ENCODE peak calls at places on chromosomes 7 and 10, in nine cellular contexts. R is tibial artery; A is cardiac muscle cell; X is GM23248; S is SJCRH30; E is fibroblast of lung; V is left ventricle myocardium inferior; U is spleen; I is naive thymus-derived CD4-positive, alpha-beta T cell. W is an unnamed sample.

GRCh38 chr10:124703778-124704427 is 40.3 kb downstream of the FAM53B start:
- DNase-seq in X (no peak), A (peak; percentile 43), I (no peak), S (no peak), R (peak; percentile 60), U (peak; percentile 80), E (peak; percentile 74), V (peak; percentile 88), W (no peak)

GRCh38 chr7:25167262-25167843 is 42.3 kb upstream of the CYCS start:
- DNase-seq in V (no peak), R (no peak), X (no peak), S (no peak), U (no peak), A (no peak), E (no peak), I (no peak), W (no peak)

GRCh38 chr10:15254808-15255655 is 86.5 kb upstream of the NMT2 start:
- DNase-seq in U (peak; percentile 54), I (peak; percentile 10), E (no peak), V (no peak), R (no peak), S (no peak), A (peak; percentile 74), X (no peak), W (no peak)

GRCh38 chr7:50348469-50349162 is 44.1 kb downstream of the IKZF1 start:
- DNase-seq in S (no peak), R (no peak), I (no peak), A (no peak), E (no peak), V (no peak), U (no peak), X (no peak), W (no peak)

GRCh38 chr10:105189464-105189800 is 548.3 kb downstream of the SORCS3 start:
- DNase-seq in A (no peak), X (peak; percentile 39), U (no peak), E (no peak), I (no peak), S (no peak), R (no peak), V (no peak), W (no peak)

GRCh38 chr10:87695074-87695473 is 35.4 kb downstream of the PAPSS2 start:
- DNase-seq in U (no peak), R (no peak), X (no peak), S (no peak), V (no peak), I (no peak), E (no peak), A (no peak), W (no peak)

GRCh38 chr7:1741751-1742554 is 71.9 kb downstream of the ELFN1 start:
- DNase-seq in R (no peak), U (peak; percentile 88), S (peak; percentile 31), X (no peak), A (no peak), V (peak; percentile 41), E (no peak), I (no peak), W (no peak)

GRCh38 chr10:128505346-128505745 is 379.1 kb upstream of the MKI67 start:
- DNase-seq in X (no peak), V (no peak), I (no peak), S (no peak), U (no peak), E (no peak), A (no peak), R (no peak), W (no peak)

GRCh38 chr10:50637003-50637579 is 13.3 kb upstream of the SGMS1 start:
- DNase-seq in S (no peak), V (no peak), E (peak; percentile 11), R (no peak), U (no peak), X (peak; percentile 52), I (no peak), A (no peak), W (no peak)

GRCh38 chr7:35797311-35797710 is 3.5 kb upstream of the SEPTIN7 start:
- DNase-seq in S (no peak), E (no peak), V (no peak), U (no peak), X (no peak), A (no peak), I (no peak), R (no peak), W (no peak)

GRCh38 chr10:3825244-3825643 is 40.2 kb upstream of the KLF6 start:
- DNase-seq in U (no peak), X (peak; percentile 93), R (no peak), I (no peak), E (peak; percentile 69), V (no peak), A (no peak), S (peak; percentile 81), W (peak; percentile 93)

GRCh38 chr7:105256621-105257283 is 132.0 kb downstream of the SRPK2 start:
- DNase-seq in I (no peak), R (no peak), U (no peak), E (no peak), A (no peak), X (peak; percentile 7), S (no peak), V (no peak), W (peak; percentile 56)

GRCh38 chr7:13742126-13742525 is 247.3 kb downstream of the ETV1 start:
- DNase-seq in A (peak; percentile 64), I (no peak), X (peak; percentile 81), V (no peak), E (peak; percentile 35), S (peak; percentile 87), R (no peak), U (no peak), W (peak; percentile 58)

GRCh38 chr7:69967152-69967591 is 368.9 kb downstream of the AUTS2 start:
- DNase-seq in R (no peak), V (peak; percentile 51), I (no peak), E (peak; percentile 2), X (no peak), A (peak; percentile 53), S (peak; percentile 64), U (no peak), W (peak; percentile 64)

GRCh38 chr10:72952189-72952900 is 2.3 kb downstream of the PLA2G12B start:
- DNase-seq in I (no peak), R (no peak), U (no peak), E (no peak), X (no peak), A (no peak), V (no peak), S (no peak), W (no peak)

GRCh38 chr10:74640134-74640533 is 186.3 kb upstream of the KAT6B start:
- DNase-seq in X (no peak), U (no peak), V (no peak), E (peak; percentile 9), S (no peak), I (no peak), A (no peak), R (no peak), W (no peak)

GRCh38 chr10:3720228-3721019 is 64.6 kb downstream of the KLF6 start:
- DNase-seq in U (peak; percentile 81), A (no peak), S (no peak), V (peak; percentile 41), X (peak; percentile 94), E (peak; percentile 98), I (no peak), R (peak; percentile 72), W (peak; percentile 81)

GRCh38 chr10:130479906-130480305 is 343.7 kb downstream of the GLRX3 start:
- DNase-seq in R (no peak), I (no peak), E (no peak), V (no peak), U (no peak), S (no peak), A (no peak), X (no peak), W (no peak)

DNA sequence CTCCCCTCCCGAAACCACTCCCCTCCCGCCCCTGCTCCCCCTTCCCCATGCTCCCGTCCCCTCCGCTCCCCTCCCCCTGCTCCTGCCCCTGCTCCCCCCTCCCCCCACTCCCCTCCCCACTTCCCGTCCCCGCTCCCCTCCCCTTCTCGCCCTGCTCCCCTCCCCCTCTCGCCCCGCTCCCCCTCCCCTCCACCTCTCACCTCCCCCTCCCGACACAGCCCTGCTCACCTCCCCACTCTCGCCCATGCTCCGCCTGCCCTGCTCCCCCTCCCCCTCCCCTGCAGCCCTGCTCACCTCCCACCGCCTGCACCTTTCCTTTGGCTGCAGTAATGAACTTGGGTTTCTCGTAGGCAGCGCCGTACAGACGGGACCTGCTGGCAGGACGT is 49.9 kb upstream of the NKX6-2 start:
- DNase-seq in V (no peak), R (no peak), I (no peak), S (no peak), X (no peak), U (no peak), E (no peak), A (no peak), W (no peak)
- H3K4me1 ChIP-seq in V (peaks cover 8% of the 10 kb centered on the region), R (peaks cover 10% of the 10 kb centered on the region), I (no peaks in the 10 kb centered on the region), S (no peaks in the 10 kb centered on the region), X (no peaks in the 10 kb centered on the region), U (peaks cover 10% of the 10 kb centered on the region), E (no peaks in the 10 kb centered on the region), A (no peaks in the 10 kb centered on the region), W (no peaks in the 10 kb centered on the region)

GRCh38 chr10:120132811-120133210 is 240.3 kb downstream of the SEC23IP start:
- DNase-seq in I (no peak), A (no peak), V (no peak), U (no peak), X (no peak), R (no peak), E (no peak), S (no peak), W (no peak)

DNA sequence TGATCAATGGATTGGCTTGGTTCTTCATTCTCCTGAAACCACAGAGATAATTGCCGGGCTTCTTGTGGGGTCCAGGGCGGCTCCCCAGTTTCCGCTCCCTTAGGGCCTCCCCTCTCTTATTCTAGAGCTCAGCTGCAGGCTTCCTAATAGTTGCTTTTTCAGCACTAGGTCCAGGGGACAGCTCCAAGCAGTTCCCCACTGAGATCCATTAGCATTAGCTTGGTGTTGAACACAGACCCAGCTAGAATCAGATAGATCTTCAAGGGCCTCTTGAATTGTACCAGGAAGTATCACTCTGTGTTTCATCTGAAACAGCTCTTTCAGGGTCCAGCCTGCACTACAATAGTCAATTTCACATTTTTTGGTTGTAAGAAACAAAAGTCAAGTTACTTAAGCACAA is 238.7 kb downstream of the SEC23IP start:
- DNase-seq in I (no peak), V (no peak), S (peak; percentile 58), E (no peak), R (no peak), U (no peak), X (peak; percentile 22), A (peak; percentile 81), W (peak; percentile 15)
- H3K4me3 ChIP-seq in I (no peak overlapping the region), V (no peak overlapping the region), S (no peak overlapping the region), E (no peak overlapping the region), R (no peak overlapping the region), U (no peak overlapping the region), X (no peak overlapping the region), A (no peak overlapping the region), W (no peak overlapping the region)

DNA sequence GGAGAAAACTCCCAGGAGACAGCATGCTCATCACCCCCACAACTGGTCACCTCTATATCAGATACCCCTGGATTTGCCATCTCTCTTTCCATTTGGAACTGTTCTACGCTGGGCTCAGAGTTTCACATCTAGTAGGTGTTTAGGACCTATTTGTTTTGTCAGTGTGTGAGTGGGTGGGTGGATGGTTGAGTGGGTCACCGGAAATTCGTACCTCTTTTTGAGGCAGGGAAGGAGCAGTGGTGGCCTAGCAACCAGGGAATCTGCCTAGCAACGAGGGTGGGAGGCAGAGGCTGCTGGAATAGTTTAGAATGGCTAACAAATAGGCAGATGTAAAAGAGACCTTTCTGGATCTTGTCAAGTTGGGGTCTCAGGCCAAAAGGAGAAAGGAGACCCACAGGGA is 23.2 kb upstream of the SLF2 start:
- DNase-seq in V (no peak), U (no peak), I (no peak), R (no peak), E (no peak), A (no peak), X (no peak), S (peak; percentile 54), W (no peak)
- H3K27me3 ChIP-seq in V (peaks cover 62% of the 10 kb centered on the region), U (no peaks in the 10 kb centered on the region), I (no peaks in the 10 kb centered on the region), R (no peaks in the 10 kb centered on the region), E (no peaks in the 10 kb centered on the region), A (no peaks in the 10 kb centered on the region), X (no peaks in the 10 kb centered on the region), S (no peaks in the 10 kb centered on the region), W (peaks cover 4% of the 10 kb centered on the region)

GRCh38 chr10:101061814-101062230 is at the start of gene KAZALD1:
- DNase-seq in E (peak; percentile 15), U (peak; percentile 81), S (no peak), V (no peak), R (no peak), A (peak; percentile 54), I (no peak), X (peak; percentile 63), W (no peak)
- H3K4me1 ChIP-seq in E (peaks cover 13% of the 10 kb centered on the region), U (peaks cover 74% of the 10 kb centered on the region), S (peaks cover 19% of the 10 kb centered on the region), V (peaks cover 73% of the 10 kb centered on the region), R (peaks cover 48% of the 10 kb centered on the region), A (peaks cover 36% of the 10 kb centered on the region), I (peaks cover 31% of the 10 kb centered on the region), X (peaks cover 24% of the 10 kb centered on the region), W (peaks cover 52% of the 10 kb centered on the region)